ENCODE peak calls at places on chromosomes 11 and 22, in seven cellular contexts. F is NAMALWA, M is DMS 273 treated with DMSO at 0.1 percent for 48 hours, N is left kidney, W is tibial nerve, E is ovary, K is HL-60. D is an unnamed sample.

GRCh38 chr11:65498042-65498726 is 661 bp upstream of the MALAT1 start:
- DNase-seq in F (peak; percentile 80), M (no peak), N (peak; percentile 79), W (peak; percentile 64), E (peak; percentile 61), K (peak; percentile 47), D (peak; percentile 60)

GRCh38 chr22:30254307-30254706 is 7.7 kb upstream of the LIF start:
- DNase-seq in F (no peak), M (no peak), N (no peak), W (no peak), E (no peak), K (no peak), D (no peak)

GRCh38 chr22:33787645-33788456 is 132.4 kb downstream of the LARGE1 start:
- DNase-seq in F (peak; percentile 8), M (no peak), N (no peak), W (no peak), E (no peak), K (no peak), D (no peak)

GRCh38 chr11:64684357-64684756 is 38.6 kb downstream of the NRXN2 start:
- DNase-seq in F (no peak), M (no peak), N (no peak), W (no peak), E (no peak), K (no peak), D (no peak)

GRCh38 chr11:58289266-58289665 is 21.2 kb upstream of the OR10W1 start:
- DNase-seq in F (no peak), M (no peak), N (no peak), W (no peak), E (no peak), K (no peak), D (no peak)

GRCh38 chr22:39956932-39957664 is 3.1 kb upstream of the TMA7B start:
- DNase-seq in F (no peak), M (no peak), N (no peak), W (no peak), E (no peak), K (no peak), D (no peak)

GRCh38 chr22:23383491-23384450 is 196.3 kb downstream of the IGLL1 start:
- DNase-seq in F (no peak), M (no peak), N (peak; percentile 86), W (no peak), E (peak; percentile 78), K (no peak), D (peak; percentile 33)

GRCh38 chr11:60367009-60367408 is 11.3 kb upstream of the MS4A7 start:
- DNase-seq in F (peak; percentile 23), M (no peak), N (no peak), W (no peak), E (no peak), K (no peak), D (no peak)

GRCh38 chr11:117837070-117837776 is 12.7 kb upstream of the FXYD2 start:
- DNase-seq in F (no peak), M (no peak), N (no peak), W (no peak), E (peak; percentile 31), K (no peak), D (peak; percentile 12)

GRCh38 chr11:112289588-112290461 is 29.2 kb upstream of the PLET1 start:
- DNase-seq in F (peak; percentile 72), M (no peak), N (peak; percentile 83), W (peak; percentile 65), E (peak; percentile 87), K (no peak), D (peak; percentile 90)

GRCh38 chr11:26283852-26284421 is 48.0 kb upstream of the ANO3 start:
- DNase-seq in F (peak; percentile 20), M (no peak), N (peak; percentile 12), W (no peak), E (no peak), K (no peak), D (no peak)

GRCh38 chr11:13836666-13837065 is 125.9 kb upstream of the SPON1 start:
- DNase-seq in F (no peak), M (no peak), N (no peak), W (no peak), E (no peak), K (no peak), D (no peak)

GRCh38 chr11:34632105-34632780 is 11.3 kb downstream of the EHF start:
- DNase-seq in F (no peak), M (no peak), N (peak; percentile 43), W (no peak), E (no peak), K (no peak), D (no peak)

GRCh38 chr11:123475478-123475877 is 45.4 kb downstream of the GRAMD1B start:
- DNase-seq in F (no peak), M (peak; percentile 3), N (peak; percentile 73), W (no peak), E (no peak), K (no peak), D (no peak)

GRCh38 chr11:74325649-74326645 is 14.5 kb upstream of the P4HA3 start:
- DNase-seq in F (no peak), M (peak; percentile 73), N (no peak), W (peak; percentile 79), E (peak; percentile 78), K (no peak), D (peak; percentile 98)

GRCh38 chr11:114060402-114061052 is 1.0 kb downstream of the ZBTB16 start:
- DNase-seq in F (no peak), M (no peak), N (peak; percentile 73), W (no peak), E (peak; percentile 77), K (peak; percentile 35), D (no peak)

GRCh38 chr11:62025429-62026105 is 58.1 kb upstream of the FTH1 start:
- DNase-seq in F (no peak), M (no peak), N (peak; percentile 55), W (peak; percentile 63), E (no peak), K (peak; percentile 100), D (peak; percentile 76)

GRCh38 chr11:2089536-2090165 is 49.5 kb downstream of the IGF2 start:
- DNase-seq in F (peak; percentile 95), M (peak; percentile 0), N (peak; percentile 30), W (no peak), E (no peak), K (peak; percentile 8), D (no peak)

GRCh38 chr11:58286249-58286648 is 18.2 kb upstream of the OR10W1 start:
- DNase-seq in F (peak; percentile 57), M (no peak), N (peak; percentile 9), W (no peak), E (no peak), K (no peak), D (no peak)

GRCh38 chr11:80388133-80388532 is 947.3 kb upstream of the TENM4 start:
- DNase-seq in F (no peak), M (no peak), N (no peak), W (no peak), E (no peak), K (no peak), D (no peak)